ENCODE peak calls at places on chromosomes 11 and 22, in ten cellular contexts. D is heart left ventricle; E is activated T-cell treated with anti-CD3 and anti-CD28 coated beads, Interleukin-2, amount 50 U/mL, for 72 hours; X is sciatic nerve; J is GM12878; K is activated CD8-positive, alpha-beta memory T cell treated with anti-CD3 and anti-CD28 coated beads, Interleukin-2, amount 10 ng/mL, durations not matched to agents 7 days and 5 days; G is right lobe of liver; O is naive thymus-derived CD4-positive, alpha-beta T cell; W is left colon; L is stimulated activated naive CD8-positive, alpha-beta T cell treated with anti-CD3 and anti-CD28 coated beads, Interleukin-15, Interleukin-2, amounts not matched to agents 100 U/mL and 50 U/mL, for 24 hours. C is an unnamed sample.

GRCh38 chr11:17927041-17927440 is 85.8 kb downstream of the SERGEF start:
- ATAC-seq in D (no peak), E (no peak), X (no peak), J (no peak), K (no peak), G (no peak), O (no peak), W (no peak), L (no peak), C (no peak)

GRCh38 chr22:20021196-20022181 is 579 bp downstream of the TANGO2 start:
- ATAC-seq in D (peak; percentile 69), E (no peak), X (peak; percentile 58), J (peak; percentile 14), K (peak; percentile 11), G (peak; percentile 62), O (no peak), W (peak; percentile 33), L (no peak), C (peak; percentile 22)

GRCh38 chr11:110979696-110980095 is 265.8 kb upstream of the POU2AF2 start:
- ATAC-seq in D (no peak), E (no peak), X (no peak), J (no peak), K (no peak), G (no peak), O (no peak), W (no peak), L (no peak), C (no peak)

GRCh38 chr11:69689484-69690319 is 14.1 kb downstream of the FGF19 start:
- ATAC-seq in D (no peak), E (peak; percentile 41), X (no peak), J (no peak), K (no peak), G (no peak), O (no peak), W (no peak), L (no peak), C (no peak)

GRCh38 chr11:120284272-120284671 is 40.8 kb upstream of the TLCD5 start:
- ATAC-seq in D (no peak), E (no peak), X (no peak), J (no peak), K (no peak), G (no peak), O (no peak), W (no peak), L (no peak), C (no peak)

GRCh38 chr11:50267851-50268250 is 235.2 kb downstream of the OR4C45 start:
- ATAC-seq in D (no peak), E (no peak), X (no peak), J (no peak), K (no peak), G (no peak), O (no peak), W (no peak), L (no peak), C (peak; percentile 31)

GRCh38 chr11:2263012-2263565 is 7.3 kb downstream of the ASCL2 start:
- ATAC-seq in D (no peak), E (no peak), X (no peak), J (no peak), K (no peak), G (no peak), O (no peak), W (peak; percentile 21), L (no peak), C (no peak)

GRCh38 chr11:101553891-101554292 is 29.9 kb downstream of the TRPC6 start:
- ATAC-seq in D (no peak), E (no peak), X (no peak), J (peak; percentile 99), K (no peak), G (no peak), O (no peak), W (no peak), L (no peak), C (peak; percentile 87)

GRCh38 chr22:16800358-16800757 is 24.9 kb downstream of the XKR3 start:
- ATAC-seq in D (no peak), E (no peak), X (no peak), J (no peak), K (no peak), G (no peak), O (no peak), W (no peak), L (no peak), C (no peak)

C was measured in stimulated activated memory B cell treated with anti-CD40 and anti-IgM and Interleukin-4, amounts not matched to agents 10 μg/mL and 1 μg/mL and 100 μg/mL, for 72 hours.